ENCODE peak calls at places on chromosomes 6 and 20, in seven cellular contexts. M is GM12864, Q is progenitor cell of endocrine pancreas, Y is transverse colon, S is fibroblast of the aortic adventitia, A is HCT116, R is heart right ventricle. E is an unnamed sample.

GRCh38 chr6:2730353-2730752 is 20.4 kb downstream of the MYLK4 start:
- DNase-seq in M (no peak), Q (no peak), Y (no peak), S (no peak), A (no peak), R (no peak), E (no peak)

GRCh38 chr6:219019-219570 is 73.2 kb upstream of the DUSP22 start:
- DNase-seq in M (no peak), Q (no peak), Y (no peak), S (no peak), A (no peak), R (no peak), E (no peak)

GRCh38 chr20:2508631-2509467 is at the start of gene ZNF343:
- DNase-seq in M (peak; percentile 59), Q (peak; percentile 52), Y (peak; percentile 83), S (peak; percentile 82), A (peak; percentile 63), R (peak; percentile 83), E (peak; percentile 88)

GRCh38 chr6:75449625-75450206 is 43.9 kb downstream of the FILIP1 start:
- DNase-seq in M (no peak), Q (no peak), Y (no peak), S (peak; percentile 75), A (no peak), R (no peak), E (no peak)

GRCh38 chr6:32290886-32291450 is 67.1 kb upstream of the NOTCH4 start:
- DNase-seq in M (no peak), Q (no peak), Y (no peak), S (peak; percentile 23), A (no peak), R (no peak), E (no peak)

GRCh38 chr6:1015819-1016218 is 296.1 kb upstream of the FOXQ1 start:
- DNase-seq in M (no peak), Q (no peak), Y (no peak), S (no peak), A (no peak), R (no peak), E (no peak)

GRCh38 chr6:50990750-50991446 is 172.2 kb downstream of the TFAP2B start:
- DNase-seq in M (no peak), Q (no peak), Y (no peak), S (peak; percentile 4), A (no peak), R (no peak), E (no peak)

GRCh38 chr6:136511921-136512320 is 38.3 kb downstream of the MAP7 start:
- DNase-seq in M (no peak), Q (no peak), Y (no peak), S (peak; percentile 12), A (no peak), R (peak; percentile 10), E (no peak)

GRCh38 chr20:47527004-47527800 is 25.5 kb downstream of the NCOA3 start:
- DNase-seq in M (no peak), Q (no peak), Y (no peak), S (no peak), A (no peak), R (no peak), E (no peak)

GRCh38 chr6:56965126-56965525 is 10.2 kb downstream of the BEND6 start:
- DNase-seq in M (no peak), Q (no peak), Y (no peak), S (no peak), A (no peak), R (no peak), E (no peak)

GRCh38 chr6:44257007-44257752 is at the start of gene SLC35B2:
- DNase-seq in M (no peak), Q (peak; percentile 65), Y (peak; percentile 70), S (peak; percentile 56), A (no peak), R (peak; percentile 68), E (peak; percentile 89)
- TF ChIP-seq CTCF in M (peak; percentile 60), Q (peak; percentile 82), Y (peak; percentile 65), S (peak; percentile 50), A (peak; percentile 60), R (peak; percentile 82), E (peak; percentile 73)

DNA sequence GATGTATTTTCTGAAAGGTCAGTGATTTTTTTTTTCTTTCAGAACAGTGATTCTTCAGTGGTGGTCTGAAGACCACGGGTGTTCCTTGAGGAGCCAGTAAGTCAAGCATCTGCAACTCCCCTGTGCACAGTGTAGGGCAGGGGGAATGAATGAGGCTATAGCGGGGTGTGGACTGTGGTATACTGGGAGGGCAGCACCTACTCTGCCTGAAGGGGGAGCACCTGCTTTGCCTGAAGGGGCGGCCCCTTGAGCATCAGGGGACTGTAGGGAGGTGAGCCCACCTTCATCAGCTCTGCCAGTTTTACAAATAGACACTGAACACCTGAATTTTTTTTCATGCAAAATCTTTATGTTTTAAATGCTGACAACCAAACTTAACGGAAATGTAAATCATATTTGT is 77.5 kb upstream of the RIPOR2 start:
- DNase-seq in M (no peak), Q (no peak), Y (no peak), S (no peak), A (no peak), R (no peak), E (peak; percentile 23)
- TF ChIP-seq CTCF in M (peak; percentile 71), Q (no peak), Y (no peak), S (no peak), A (peak; percentile 50), R (no peak), E (peak; percentile 31)

DNA sequence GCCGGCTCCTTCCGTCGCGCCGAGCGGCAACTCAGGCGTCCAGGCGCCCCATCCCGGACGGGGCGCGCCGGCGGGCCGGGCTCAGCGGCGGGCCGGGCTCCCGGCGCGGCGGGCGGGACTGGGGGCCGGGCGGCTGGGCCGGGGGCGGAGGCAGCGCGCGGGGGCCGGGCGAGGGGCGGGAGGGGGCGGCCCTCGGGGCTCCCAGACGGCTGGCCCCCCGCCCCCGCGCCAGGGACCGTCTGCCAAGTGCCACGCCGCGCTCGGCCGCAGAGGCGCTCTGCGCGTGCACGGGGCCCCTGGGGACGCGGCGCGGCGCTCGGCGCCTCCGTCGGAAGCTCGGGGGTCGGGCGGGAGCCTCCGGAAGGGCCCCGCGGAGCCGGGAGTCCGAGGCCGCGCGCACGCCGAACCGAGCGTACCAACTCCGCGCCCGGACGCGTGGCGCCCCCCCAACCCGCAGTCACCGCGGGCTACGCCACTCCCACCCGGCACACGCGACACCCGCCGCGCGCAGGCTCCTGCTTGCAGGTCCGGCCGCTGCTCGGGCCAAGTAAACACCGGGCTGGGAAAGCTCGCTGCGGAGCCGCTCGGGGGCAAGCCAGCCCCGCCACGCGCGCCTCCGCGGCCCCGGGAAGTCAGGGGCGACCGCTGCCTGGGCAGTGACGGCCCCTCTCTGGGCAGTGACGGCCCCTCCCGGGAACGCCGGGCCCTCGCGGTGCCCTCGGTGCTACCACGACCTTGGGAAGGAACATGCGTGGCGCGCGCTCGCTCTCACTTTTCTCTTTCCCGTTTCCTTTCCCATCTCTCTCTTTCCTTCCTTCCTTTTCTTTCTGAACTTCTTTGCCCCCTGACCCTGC is at the start of gene PREX1:
- DNase-seq in M (no peak), Q (peak; percentile 60), Y (peak; percentile 76), S (peak; percentile 69), A (no peak), R (peak; percentile 83), E (peak; percentile 99)
- TF ChIP-seq CTCF in M (no peak), Q (no peak), Y (no peak), S (no peak), A (no peak), R (no peak), E (no peak)

DNA sequence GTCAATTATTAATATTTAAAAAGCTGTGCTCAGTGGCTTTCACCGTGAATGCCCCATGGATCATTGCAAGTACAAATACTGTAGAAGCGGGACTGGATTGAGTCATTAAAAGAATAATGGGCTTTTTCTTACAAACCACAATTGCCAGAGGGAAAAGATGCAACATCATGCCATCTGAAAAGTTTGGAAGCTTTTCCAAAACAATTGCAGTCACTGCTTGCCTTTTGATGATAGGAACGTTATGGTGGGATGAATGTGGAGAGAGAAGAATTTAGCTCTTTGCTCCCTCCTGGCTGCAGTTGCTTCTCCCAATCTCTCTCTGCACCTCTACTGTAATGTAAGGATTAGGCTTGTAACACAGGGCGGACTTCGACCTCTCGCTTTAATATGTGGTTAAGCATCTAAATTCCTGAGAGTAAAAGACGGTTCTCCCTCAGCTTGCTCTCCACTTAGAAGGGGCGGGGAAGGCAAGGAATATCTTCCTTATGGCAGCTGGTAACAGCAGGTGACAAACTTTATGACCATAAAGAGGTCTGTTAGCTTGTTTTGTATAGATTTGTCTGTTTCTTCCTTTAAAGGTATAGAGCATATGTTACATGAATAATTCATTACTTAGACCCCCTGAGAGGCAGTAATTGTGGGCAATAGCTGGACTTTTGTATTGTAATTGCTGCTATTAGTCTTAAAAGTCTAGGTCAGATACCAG is 376.1 kb downstream of the UTRN start:
- DNase-seq in M (no peak), Q (no peak), Y (peak; percentile 79), S (peak; percentile 32), A (no peak), R (no peak), E (no peak)
- TF ChIP-seq CTCF in M (no peak), Q (no peak), Y (no peak), S (no peak), A (no peak), R (no peak), E (no peak)

E was measured in GM20000.